ENCODE peak calls at places on chromosomes 6 and 20, in six cellular contexts. D, I, R, A, X and N are unnamed samples.

GRCh38 chr6:42316390-42316970 is 98.8 kb upstream of the MRPS10 start:
- DNase-seq in R (peak), X (peak), D (no peak), A (peak), I (no peak), N (no peak)

GRCh38 chr20:14498809-14499208 is 161.4 kb upstream of the FLRT3 start:
- DNase-seq in R (no peak), I (no peak), X (no peak), A (no peak), D (no peak), N (no peak)

GRCh38 chr6:142321451-142321850 is 19.6 kb downstream of the ADGRG6 start:
- DNase-seq in A (no peak), R (no peak), I (no peak), X (no peak), D (no peak), N (no peak)

GRCh38 chr6:89999154-89999553 is 104.9 kb downstream of the GJA10 start:
- DNase-seq in X (no peak), I (peak), R (no peak), A (no peak), D (no peak), N (peak)

GRCh38 chr6:170236131-170236851 is 54.6 kb downstream of the DLL1 start:
- DNase-seq in D (no peak), X (no peak), R (no peak), A (no peak), I (no peak), N (no peak)

GRCh38 chr6:13425270-13425905 is 62.0 kb downstream of the GFOD1 start:
- DNase-seq in D (no peak), A (no peak), I (no peak), X (no peak), R (no peak), N (no peak)

GRCh38 chr20:44609006-44609510 is 26.7 kb downstream of the PKIG start:
- DNase-seq in R (no peak), I (no peak), X (no peak), D (peak), A (no peak), N (no peak)

GRCh38 chr6:169845426-169846285 is 94.2 kb downstream of the ERMARD start:
- DNase-seq in A (no peak), I (no peak), X (no peak), D (no peak), R (no peak), N (no peak)

GRCh38 chr20:5061209-5061608 is 58.5 kb downstream of the PCNA start:
- DNase-seq in X (no peak), R (peak), D (peak), I (peak), A (no peak), N (no peak)

GRCh38 chr20:50186151-50186885 is 4.3 kb upstream of the CEBPB start:
- DNase-seq in A (peak), R (peak), X (no peak), I (peak), D (peak), N (peak)

GRCh38 chr20:57667924-57668782 is 41.7 kb downstream of the PMEPA1 start:
- DNase-seq in A (no peak), D (no peak), X (no peak), I (no peak), R (no peak), N (no peak)

GRCh38 chr20:59022754-59023153 is 3.5 kb downstream of the TUBB1 start:
- DNase-seq in A (no peak), R (no peak), I (no peak), D (no peak), X (no peak), N (no peak)

GRCh38 chr6:143583542-143584330 is 72.2 kb upstream of the FUCA2 start:
- DNase-seq in R (no peak), A (no peak), X (no peak), I (no peak), D (no peak), N (no peak)

GRCh38 chr20:37936041-37936440 is 33.1 kb downstream of the VSTM2L start:
- DNase-seq in I (no peak), A (no peak), R (no peak), X (no peak), D (no peak), N (no peak)

GRCh38 chr20:19750907-19751636 is 7.0 kb upstream of the RIN2 start:
- DNase-seq in D (no peak), A (no peak), R (no peak), I (no peak), X (no peak), N (no peak)

GRCh38 chr6:35725721-35726438 is 11.0 kb upstream of the ARMC12 start:
- DNase-seq in D (peak), A (no peak), I (no peak), R (no peak), X (no peak), N (no peak)

GRCh38 chr6:34459899-34460593 is 5.8 kb upstream of the PACSIN1 start:
- DNase-seq in R (no peak), D (peak), X (peak), A (no peak), I (peak), N (peak)

GRCh38 chr20:57661201-57662027 is 41.2 kb upstream of the ZBP1 start:
- DNase-seq in I (no peak), A (no peak), R (no peak), X (no peak), D (no peak), N (no peak)

GRCh38 chr20:60354181-60354580 is 396.0 kb downstream of the CDH26 start:
- DNase-seq in I (no peak), X (no peak), A (no peak), R (no peak), D (no peak), N (no peak)

GRCh38 chr20:7985916-7986315 is 33.6 kb downstream of the TMX4 start:
- DNase-seq in X (no peak), I (no peak), A (no peak), D (no peak), R (no peak), N (no peak)

GRCh38 chr6:10692965-10693538 is 1.4 kb downstream of the C6orf52 start:
- DNase-seq in X (no peak), R (no peak), D (no peak), A (no peak), I (no peak), N (no peak)

GRCh38 chr6:1335367-1336037 is 23.6 kb downstream of the FOXQ1 start:
- DNase-seq in X (no peak), D (peak), A (no peak), R (no peak), I (peak), N (no peak)

GRCh38 chr20:19211661-19212523 is 550 bp upstream of the SLC24A3 start:
- DNase-seq in X (no peak), R (no peak), D (no peak), A (no peak), I (no peak), N (no peak)

GRCh38 chr6:167910652-167911051 is 83.9 kb downstream of the AFDN start:
- DNase-seq in D (no peak), A (no peak), R (no peak), X (no peak), I (no peak), N (no peak)

GRCh38 chr20:37868998-37869861 is 33.7 kb upstream of the VSTM2L start:
- DNase-seq in X (no peak), R (peak), A (peak), I (no peak), D (no peak), N (no peak)

GRCh38 chr20:3209023-3209945 is at the start of gene ITPA:
- DNase-seq in I (no peak), A (no peak), R (no peak), X (no peak), D (peak), N (peak)

GRCh38 chr6:147467891-147468290 is 40.6 kb upstream of the SAMD5 start:
- DNase-seq in R (no peak), A (no peak), X (no peak), D (no peak), I (no peak), N (no peak)

GRCh38 chr6:2999005-2999620 is 581 bp upstream of the NQO2 start:
- DNase-seq in D (peak), R (no peak), A (no peak), X (no peak), I (no peak), N (no peak)

GRCh38 chr6:122238861-122239260 is 160.6 kb upstream of the HSF2 start:
- DNase-seq in D (no peak), I (no peak), X (no peak), A (no peak), R (no peak), N (no peak)

GRCh38 chr20:51492167-51493092 is 50.1 kb downstream of the NFATC2 start:
- DNase-seq in D (no peak), I (no peak), X (no peak), R (no peak), A (no peak), N (peak)
- TF ChIP-seq ZNF274 in D (no peak), I (no peak), X (no peak), R (no peak), A (no peak), N (no peak)

DNA sequence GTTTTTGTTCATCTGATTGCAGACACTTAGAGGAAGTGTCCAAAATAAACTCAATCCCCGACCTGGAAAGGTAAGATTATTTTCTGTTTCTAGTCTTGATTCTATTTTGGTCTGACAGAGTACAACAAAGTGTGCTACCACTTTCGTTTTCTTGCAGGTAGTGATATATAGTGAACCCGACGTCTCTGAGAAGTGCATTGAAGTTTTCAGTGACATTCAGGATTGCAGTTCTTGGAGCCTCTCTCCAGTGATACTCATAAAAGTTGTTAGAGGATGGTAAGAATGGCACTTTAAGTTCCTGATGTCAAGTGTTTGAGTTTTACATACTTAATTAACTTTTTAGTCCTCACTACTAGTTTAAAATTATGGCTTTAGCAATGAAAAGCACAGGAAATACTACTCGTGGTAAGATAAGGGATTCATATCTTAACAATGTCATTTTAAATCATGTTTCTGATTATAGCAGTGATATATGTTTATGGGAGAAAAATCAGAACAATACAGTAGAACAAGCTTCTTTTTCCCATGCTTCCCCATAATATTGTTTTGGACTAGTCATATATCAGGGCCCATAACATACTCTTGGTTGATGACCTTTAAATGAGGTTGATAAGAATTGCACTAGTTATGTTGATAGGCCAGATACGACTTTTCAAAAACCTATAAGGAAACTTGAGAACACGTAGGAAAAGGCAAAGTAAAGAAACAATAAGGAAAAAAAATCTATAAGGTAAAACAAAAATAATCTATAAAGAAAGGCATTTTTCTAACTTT is 104.0 kb downstream of the RTN4IP1 start:
- DNase-seq in I (no peak), X (no peak), D (no peak), A (no peak), R (no peak), N (no peak)
- H3K9ac ChIP-seq in I (peak), X (peak), D (no peak), A (no peak), R (no peak), N (no peak)

GRCh38 chr6:80336906-80337305 is 230.4 kb downstream of the BCKDHB start:
- DNase-seq in R (no peak), I (no peak), D (no peak), X (no peak), A (no peak), N (no peak)

GRCh38 chr6:80332013-80332412 is 225.5 kb downstream of the BCKDHB start:
- DNase-seq in A (no peak), R (no peak), D (no peak), I (no peak), X (no peak), N (no peak)

GRCh38 chr6:80335061-80335660 is 228.7 kb downstream of the BCKDHB start:
- DNase-seq in R (no peak), A (no peak), D (no peak), X (no peak), I (no peak), N (no peak)

GRCh38 chr6:80331522-80331921 is 225.1 kb downstream of the BCKDHB start:
- DNase-seq in D (no peak), R (no peak), X (no peak), I (no peak), A (no peak), N (no peak)

DNA sequence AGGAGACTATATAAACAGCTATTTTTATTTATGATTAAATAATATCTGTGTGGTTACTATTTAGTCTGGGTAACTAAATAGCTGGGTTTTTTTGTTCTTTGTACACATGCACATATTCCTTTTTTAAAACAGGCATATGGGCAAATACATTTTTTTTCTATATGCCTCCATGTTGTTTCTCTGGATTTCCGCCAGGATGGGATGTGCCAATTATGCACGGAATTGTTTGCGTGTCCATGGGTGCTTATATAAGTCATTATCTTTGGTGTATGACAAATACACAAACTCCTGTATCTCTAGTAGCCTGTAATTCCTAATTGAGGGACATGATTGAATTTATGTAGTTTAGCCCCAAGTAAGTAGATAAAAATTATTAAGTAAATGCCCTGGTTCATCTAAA is 226.9 kb downstream of the BCKDHB start:
- DNase-seq in R (no peak), I (no peak), X (no peak), D (no peak), A (no peak), N (no peak)
- TF ChIP-seq ZNF274 in R (no peak), I (no peak), X (no peak), D (no peak), A (no peak), N (no peak)

GRCh38 chr6:157066781-157067491 is 256.4 kb downstream of the TMEM242 start:
- DNase-seq in R (no peak), I (no peak), X (no peak), A (no peak), D (peak), N (no peak)

GRCh38 chr6:157069585-157069984 is 253.7 kb downstream of the TMEM242 start:
- DNase-seq in A (no peak), I (no peak), D (no peak), X (no peak), R (no peak), N (no peak)

GRCh38 chr6:157070403-157071107 is 252.8 kb downstream of the TMEM242 start:
- DNase-seq in I (no peak), X (no peak), D (no peak), R (no peak), A (no peak), N (no peak)

GRCh38 chr6:157072128-157072527 is 251.2 kb downstream of the TMEM242 start:
- DNase-seq in R (no peak), X (no peak), A (no peak), D (no peak), I (no peak), N (no peak)

GRCh38 chr6:157068691-157069228 is 254.6 kb downstream of the TMEM242 start:
- DNase-seq in R (no peak), I (no peak), X (peak), A (no peak), D (no peak), N (no peak)
- H3K9ac ChIP-seq in R (no peak), I (no peak), X (no peak), A (no peak), D (no peak), N (no peak)

GRCh38 chr20:46084805-46085792 is 4.7 kb downstream of the NCOA5 start:
- DNase-seq in D (peak), X (no peak), I (no peak), R (no peak), A (no peak), N (no peak)

GRCh38 chr20:46089076-46089337 is 755 bp downstream of the NCOA5 start:
- DNase-seq in I (no peak), A (no peak), D (peak), R (no peak), X (no peak), N (no peak)

GRCh38 chr20:46088409-46089075 is 1.2 kb downstream of the NCOA5 start:
- DNase-seq in X (no peak), R (no peak), D (peak), A (no peak), I (no peak), N (no peak)

GRCh38 chr20:46089338-46090094 is at the start of gene NCOA5:
- DNase-seq in I (peak), R (peak), D (peak), X (peak), A (peak), N (peak)

GRCh38 chr20:46087161-46087560 is 2.6 kb downstream of the NCOA5 start:
- DNase-seq in A (no peak), X (no peak), R (no peak), D (peak), I (no peak), N (no peak)
- TF ChIP-seq ZNF274 in A (no peak), X (no peak), R (no peak), D (no peak), I (no peak), N (no peak)

DNA sequence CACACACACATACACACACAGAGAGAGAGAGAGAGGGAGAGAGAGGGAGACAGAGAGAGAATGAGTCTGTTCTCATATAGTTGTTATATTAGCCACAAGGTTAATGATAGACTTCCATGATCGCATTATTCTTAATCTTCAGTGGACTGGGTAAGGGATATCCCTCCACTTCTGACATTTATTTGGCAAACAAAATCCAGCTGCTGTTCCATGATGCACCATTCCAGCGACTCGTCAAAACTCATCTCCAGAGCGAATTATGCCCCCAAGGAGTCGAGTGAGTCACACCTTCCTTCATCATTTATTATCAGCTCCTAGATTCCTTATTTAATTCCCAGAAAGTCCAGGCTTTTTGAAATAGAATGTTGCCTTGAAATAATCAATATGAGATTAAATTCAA is 82.7 kb upstream of the HIVEP1 start:
- DNase-seq in R (no peak), I (no peak), D (no peak), X (no peak), A (no peak), N (no peak)
- H3K9ac ChIP-seq in R (no peak), I (no peak), D (no peak), X (no peak), A (no peak), N (no peak)

GRCh38 chr6:136682292-136682691 is 110.0 kb downstream of the MAP3K5 start:
- DNase-seq in A (no peak), D (no peak), R (no peak), X (no peak), I (no peak), N (no peak)
- TF ChIP-seq ZNF274 in A (no peak), D (no peak), R (no peak), X (no peak), I (no peak), N (no peak)

GRCh38 chr6:158284340-158285210 is 27.7 kb upstream of the TULP4 start:
- DNase-seq in I (no peak), D (no peak), A (peak), X (no peak), R (no peak), N (no peak)
- H3K9ac ChIP-seq in I (no peak), D (no peak), A (no peak), X (no peak), R (peak), N (no peak)

GRCh38 chr20:32574296-32575226 is 10.6 kb downstream of the NOL4L start:
- DNase-seq in I (no peak), X (no peak), A (no peak), D (no peak), R (no peak), N (peak)
- TF ChIP-seq ZNF274 in I (no peak), X (no peak), A (no peak), D (no peak), R (no peak), N (no peak)

DNA sequence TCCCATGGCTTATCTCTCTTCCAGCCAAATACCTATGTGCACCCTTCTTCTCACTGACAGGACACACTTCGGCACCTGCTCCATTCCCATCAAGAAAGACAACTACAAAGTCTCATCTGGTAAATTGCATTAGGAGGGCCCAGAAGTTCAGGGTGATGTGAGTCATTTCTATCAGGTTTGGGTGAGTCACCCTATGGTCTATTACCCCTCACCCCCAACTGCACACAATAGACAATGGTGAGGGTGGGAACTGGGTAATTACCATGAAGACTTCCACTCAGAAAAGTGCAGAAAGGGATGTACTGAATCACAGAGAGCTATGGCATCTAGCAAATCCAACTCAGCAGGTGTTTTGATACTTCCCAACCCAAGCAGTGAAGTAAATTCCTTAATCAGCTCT is 54.8 kb downstream of the OPN5 start:
- DNase-seq in D (peak), X (no peak), A (no peak), R (no peak), I (no peak), N (no peak)
- H3K9ac ChIP-seq in D (no peak), X (no peak), A (no peak), R (no peak), I (no peak), N (no peak)